ENCODE peak calls at places on chromosomes 2 and 18, in seven cellular contexts. M is IMR-90, R is neuronal stem cell, O is H9, C is mesendoderm, D is H1, J is trophoblast cell. S is an unnamed sample.

GRCh38 chr2:28427741-28428412 is 35.2 kb downstream of the FOSL2 start:
- DNase-seq in J (no peak), C (no peak), R (no peak), O (no peak), M (no peak), D (no peak), S (no peak)

GRCh38 chr2:43100883-43101662 is 125.3 kb downstream of the ZFP36L2 start:
- DNase-seq in O (peak; percentile 78), C (no peak), M (peak; percentile 43), J (no peak), R (peak; percentile 91), D (peak; percentile 44), S (no peak)

GRCh38 chr2:112692914-112693313 is 27.9 kb upstream of the NT5DC4 start:
- DNase-seq in M (no peak), O (no peak), C (no peak), D (no peak), R (no peak), J (no peak), S (no peak)

GRCh38 chr2:190250421-190250820 is 69.2 kb downstream of the HIBCH start:
- DNase-seq in M (no peak), O (no peak), J (no peak), R (no peak), C (no peak), D (no peak), S (no peak)

GRCh38 chr2:71940695-71941094 is 207.0 kb downstream of the CYP26B1 start:
- DNase-seq in D (no peak), M (no peak), C (no peak), J (no peak), R (no peak), O (no peak), S (no peak)

GRCh38 chr2:16559263-16559662 is 106.4 kb downstream of the CYRIA start:
- DNase-seq in D (no peak), O (no peak), R (no peak), M (no peak), J (no peak), C (no peak), S (no peak)

GRCh38 chr2:27756544-27757498 is 14.7 kb upstream of the MRPL33 start:
- DNase-seq in O (no peak), J (no peak), R (no peak), M (no peak), D (no peak), C (peak; percentile 44), S (no peak)

GRCh38 chr2:237227190-237227988 is 141.7 kb downstream of the COPS8 start:
- DNase-seq in O (no peak), R (no peak), J (no peak), C (no peak), M (peak; percentile 97), D (no peak), S (peak; percentile 97)

GRCh38 chr18:39870586-39870985 is 2084.4 kb upstream of the PIK3C3 start:
- DNase-seq in O (no peak), C (no peak), M (no peak), D (no peak), J (no peak), R (no peak), S (no peak)

GRCh38 chr2:237280235-237280634 is 133.7 kb downstream of the COL6A3 start:
- DNase-seq in D (no peak), J (no peak), M (peak; percentile 99), O (no peak), R (no peak), C (no peak), S (peak; percentile 90)

GRCh38 chr2:183812091-183812490 is 687.8 kb downstream of the NUP35 start:
- DNase-seq in O (no peak), J (peak; percentile 6), R (no peak), C (no peak), M (no peak), D (no peak), S (peak; percentile 3)

GRCh38 chr2:45353879-45354278 is 257.2 kb downstream of the SRBD1 start:
- DNase-seq in R (no peak), D (no peak), O (no peak), M (peak; percentile 99), C (no peak), J (no peak), S (peak; percentile 93)

GRCh38 chr18:55588001-55588875 is at the start of gene TCF4:
- DNase-seq in D (no peak), O (peak; percentile 73), J (peak; percentile 23), R (peak; percentile 67), M (peak; percentile 52), C (peak; percentile 90), S (peak; percentile 73)

GRCh38 chr2:37287966-37288365 is 36.7 kb downstream of the PRKD3 start:
- DNase-seq in M (no peak), D (no peak), R (no peak), C (peak; percentile 37), O (no peak), J (no peak), S (no peak)

GRCh38 chr2:159317392-159318088 is 31.0 kb upstream of the WDSUB1 start:
- DNase-seq in D (no peak), M (peak; percentile 5), R (no peak), C (no peak), O (no peak), J (no peak), S (no peak)

GRCh38 chr2:84451579-84451978 is 7.5 kb downstream of the SUCLG1 start:
- DNase-seq in D (no peak), M (no peak), R (no peak), O (no peak), C (no peak), J (no peak), S (no peak)

GRCh38 chr2:208025037-208025813 is at the start of gene PLEKHM3:
- DNase-seq in M (peak; percentile 82), J (peak; percentile 94), C (peak; percentile 87), D (no peak), R (peak; percentile 83), O (peak; percentile 87), S (peak; percentile 87)

GRCh38 chr2:70946832-70947442 is 11.2 kb downstream of the ATP6V1B1 start:
- DNase-seq in R (peak; percentile 72), O (peak; percentile 68), M (peak; percentile 60), D (no peak), C (peak; percentile 78), J (peak; percentile 78), S (peak; percentile 67)

GRCh38 chr18:69885841-69886531 is 61.7 kb downstream of the CD226 start:
- DNase-seq in D (no peak), M (no peak), J (no peak), R (no peak), O (no peak), C (no peak), S (no peak)

GRCh38 chr18:77635441-77635840 is 385.8 kb downstream of the GALR1 start:
- DNase-seq in J (no peak), O (no peak), R (no peak), D (no peak), M (no peak), C (no peak), S (no peak)

GRCh38 chr2:233209978-233210680 is 41.3 kb upstream of the ATG16L1 start:
- DNase-seq in R (no peak), O (no peak), J (no peak), C (no peak), M (no peak), D (no peak), S (no peak)

GRCh38 chr2:233209117-233209977 is 42.1 kb upstream of the ATG16L1 start:
- DNase-seq in M (peak; percentile 25), D (peak; percentile 9), O (peak; percentile 76), R (peak; percentile 36), J (peak; percentile 63), C (peak; percentile 86), S (peak; percentile 21)

GRCh38 chr2:233204286-233204936 is 47.1 kb upstream of the ATG16L1 start:
- DNase-seq in R (no peak), O (no peak), C (no peak), J (no peak), M (no peak), D (no peak), S (no peak)

GRCh38 chr2:233210843-233211600 is 40.5 kb upstream of the ATG16L1 start:
- DNase-seq in M (peak; percentile 90), J (peak; percentile 12), O (no peak), R (no peak), D (no peak), C (no peak), S (peak; percentile 63)

GRCh38 chr2:233208382-233209116 is 42.9 kb upstream of the ATG16L1 start:
- DNase-seq in O (no peak), D (no peak), J (no peak), C (peak; percentile 39), R (no peak), M (no peak), S (no peak)
- H3K9ac ChIP-seq in O (no peak overlapping the region), D (no peak overlapping the region), J (no peak overlapping the region), C (no peak overlapping the region), R (peak overlapping the region; percentile 38), M (no peak overlapping the region), S (no peak overlapping the region)

GRCh38 chr2:12338946-12339697 is 377.6 kb upstream of the TRIB2 start:
- DNase-seq in M (no peak), D (no peak), O (no peak), C (no peak), R (no peak), J (no peak), S (no peak)
- H3K79me1 ChIP-seq in M (no peaks in the 10 kb centered on the region), D (no peaks in the 10 kb centered on the region), O (no peaks in the 10 kb centered on the region), C (no peaks in the 10 kb centered on the region), R (no peaks in the 10 kb centered on the region), J (no peaks in the 10 kb centered on the region), S (no peaks in the 10 kb centered on the region)

GRCh38 chr2:186748354-186748753 is 54.5 kb downstream of the FAM171B start:
- DNase-seq in C (peak; percentile 48), R (no peak), D (no peak), M (no peak), J (peak; percentile 32), O (no peak), S (no peak)

GRCh38 chr2:186751790-186752189 is 57.9 kb downstream of the FAM171B start:
- DNase-seq in D (no peak), C (peak; percentile 49), J (no peak), M (no peak), R (no peak), O (no peak), S (no peak)

GRCh38 chr2:186755066-186755465 is 61.2 kb downstream of the FAM171B start:
- DNase-seq in D (no peak), C (no peak), R (no peak), O (no peak), J (no peak), M (peak; percentile 36), S (no peak)

GRCh38 chr2:186749179-186749578 is 55.3 kb downstream of the FAM171B start:
- DNase-seq in R (no peak), O (no peak), C (no peak), D (no peak), J (no peak), M (no peak), S (no peak)

GRCh38 chr2:186751078-186751477 is 57.2 kb downstream of the FAM171B start:
- DNase-seq in J (peak; percentile 29), O (no peak), C (no peak), M (no peak), R (no peak), D (no peak), S (no peak)
- H3K9ac ChIP-seq in J (no peak overlapping the region), O (no peak overlapping the region), C (no peak overlapping the region), M (no peak overlapping the region), R (no peak overlapping the region), D (no peak overlapping the region), S (no peak overlapping the region)

GRCh38 chr2:154673694-154674093 is 24.8 kb upstream of the KCNJ3 start:
- DNase-seq in J (no peak), O (no peak), D (no peak), R (no peak), M (no peak), C (no peak), S (no peak)
- H3K79me1 ChIP-seq in J (no peaks in the 10 kb centered on the region), O (no peaks in the 10 kb centered on the region), D (no peaks in the 10 kb centered on the region), R (no peaks in the 10 kb centered on the region), M (no peaks in the 10 kb centered on the region), C (no peaks in the 10 kb centered on the region), S (no peaks in the 10 kb centered on the region)

GRCh38 chr18:79275992-79276391 is 119.7 kb upstream of the NFATC1 start:
- DNase-seq in R (no peak), D (no peak), M (no peak), C (no peak), O (no peak), J (peak; percentile 4), S (peak; percentile 2)
- H3K9ac ChIP-seq in R (no peak overlapping the region), D (no peak overlapping the region), M (no peak overlapping the region), C (no peak overlapping the region), O (no peak overlapping the region), J (no peak overlapping the region), S (no peak overlapping the region)